ENCODE peak calls at places on chromosomes 6 and 20, in four cellular contexts. Q is lower leg skin, N is osteocyte, W is RWPE1. D is an unnamed sample.

GRCh38 chr20:8447262-8448120 is 315.4 kb downstream of the PLCB1 start:
- DNase-seq in Q (no peak), W (no peak), N (no peak), D (no peak)

GRCh38 chr6:3965071-3965718 is 113.7 kb downstream of the FAM217A start:
- DNase-seq in W (peak), N (no peak), Q (no peak), D (no peak)

GRCh38 chr6:2990179-2990931 is 9.3 kb upstream of the NQO2 start:
- DNase-seq in Q (no peak), N (no peak), W (no peak), D (peak)

GRCh38 chr6:101585501-101585900 is 192.0 kb downstream of the GRIK2 start:
- DNase-seq in N (no peak), W (no peak), Q (no peak), D (no peak)

GRCh38 chr20:24756292-24757025 is 192.6 kb upstream of the CST7 start:
- DNase-seq in Q (peak), N (peak), W (no peak), D (no peak)

GRCh38 chr6:66662721-66663120 is 955.7 kb upstream of the EYS start:
- DNase-seq in W (no peak), N (no peak), Q (no peak), D (no peak)

GRCh38 chr6:15663057-15663638 is 320 bp upstream of the DTNBP1 start:
- DNase-seq in W (peak), N (no peak), Q (no peak), D (no peak)

GRCh38 chr20:54475334-54476287 is at the start of gene DOK5:
- DNase-seq in W (no peak), N (peak), Q (no peak), D (no peak)

GRCh38 chr6:44464527-44465310 is 77.2 kb downstream of the CDC5L start:
- DNase-seq in Q (peak), W (no peak), N (no peak), D (no peak)

GRCh38 chr6:109296305-109296915 is 85.9 kb downstream of the CD164 start:
- DNase-seq in W (no peak), Q (no peak), N (no peak), D (no peak)

GRCh38 chr6:710601-711571 is 17.9 kb upstream of the EXOC2 start:
- DNase-seq in W (peak), N (no peak), Q (peak), D (no peak)

DNA sequence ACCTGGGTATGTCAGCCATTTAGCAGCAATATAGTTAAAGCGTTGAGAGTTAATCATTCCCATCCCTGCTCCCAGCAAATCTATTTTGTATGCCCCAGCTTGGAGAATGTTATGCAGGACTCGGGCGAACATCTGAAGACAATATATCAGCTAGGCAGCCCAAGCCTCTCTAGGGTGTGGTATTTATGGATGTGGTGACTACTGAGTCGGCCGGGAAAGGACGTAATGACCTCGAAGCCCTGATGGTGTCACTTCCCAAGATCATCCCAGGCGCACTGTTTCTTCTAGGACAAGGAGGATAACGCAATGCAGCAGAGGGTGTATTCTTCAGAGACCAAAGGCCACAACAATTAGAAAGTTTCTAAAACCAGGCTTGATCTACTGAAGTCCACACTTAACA is 63.6 kb upstream of the FAM184A start:
- DNase-seq in Q (peak), W (no peak), N (no peak), D (no peak)
- TF ChIP-seq CTCF in Q (no peak), W (no peak), N (no peak), D (no peak)

GRCh38 chr20:19662638-19662995 is 95.4 kb upstream of the RIN2 start:
- DNase-seq in W (no peak), Q (no peak), N (no peak), D (no peak)
- TF ChIP-seq CTCF in W (peak), Q (no peak), N (no peak), D (no peak)

GRCh38 chr20:62386383-62387218 is at the start of gene RPS21:
- DNase-seq in N (peak), Q (peak), W (peak), D (peak)
- TF ChIP-seq CTCF in N (no peak), Q (no peak), W (no peak), D (no peak)

GRCh38 chr20:34873583-34874093 is 982 bp upstream of the GGT7 start:
- DNase-seq in W (no peak), N (no peak), Q (no peak), D (no peak)

GRCh38 chr20:34877002-34877264 is 521 bp downstream of the ACSS2 start:
- DNase-seq in Q (no peak), W (no peak), N (no peak), D (no peak)

GRCh38 chr20:34876161-34877001 is at the start of gene ACSS2:
- DNase-seq in Q (peak), N (peak), W (peak), D (peak)

GRCh38 chr20:34874094-34874654 is 1.5 kb upstream of the GGT7 start:
- DNase-seq in N (peak), W (peak), Q (peak), D (peak)

GRCh38 chr20:34875657-34876160 is 703 bp upstream of the ACSS2 start:
- DNase-seq in N (no peak), W (no peak), Q (no peak), D (no peak)
- TF ChIP-seq CTCF in N (peak), W (peak), Q (no peak), D (no peak)

D was measured in WERI-Rb-1.